ENCODE peak calls at places on chromosomes 11 and 22, in ten cellular contexts. One of them, this sample, is unnamed. For H3K9me3, the result is how much of the 10 kb centered on the place peaks cover.

GRCh38 chr11:68840661-68841653 is 759 bp downstream of the CPT1A start:
- DNase-seq in psoas muscle: peak
- DNase-seq in kidney: peak
- DNase-seq in CD4-positive, alpha-beta T cell: no peak
- DNase-seq in tibial artery: peak
- DNase-seq in AG04450: no peak
- DNase-seq in fibroblast of lung: peak
- DNase-seq in colonic mucosa: peak
- DNase-seq in heart left ventricle: peak
- DNase-seq in endodermal cell: peak
- DNase-seq in this sample: no peak

GRCh38 chr11:128405693-128406364 is 181.5 kb downstream of the ETS1 start:
- DNase-seq in psoas muscle: no peak
- DNase-seq in kidney: no peak
- DNase-seq in CD4-positive, alpha-beta T cell: no peak
- DNase-seq in tibial artery: no peak
- DNase-seq in AG04450: no peak
- DNase-seq in fibroblast of lung: no peak
- DNase-seq in colonic mucosa: no peak
- DNase-seq in heart left ventricle: no peak
- DNase-seq in endodermal cell: no peak
- DNase-seq in this sample: no peak

GRCh38 chr11:113313601-113314000 is 782 bp upstream of the TTC12 start:
- DNase-seq in psoas muscle: no peak
- DNase-seq in kidney: no peak
- DNase-seq in CD4-positive, alpha-beta T cell: no peak
- DNase-seq in tibial artery: no peak
- DNase-seq in AG04450: no peak
- DNase-seq in fibroblast of lung: no peak
- DNase-seq in colonic mucosa: no peak
- DNase-seq in heart left ventricle: no peak
- DNase-seq in endodermal cell: no peak
- DNase-seq in this sample: no peak

GRCh38 chr11:128421577-128421976 is 165.8 kb downstream of the ETS1 start:
- DNase-seq in psoas muscle: no peak
- DNase-seq in kidney: no peak
- DNase-seq in CD4-positive, alpha-beta T cell: no peak
- DNase-seq in tibial artery: no peak
- DNase-seq in AG04450: no peak
- DNase-seq in fibroblast of lung: peak
- DNase-seq in colonic mucosa: no peak
- DNase-seq in heart left ventricle: no peak
- DNase-seq in endodermal cell: no peak
- DNase-seq in this sample: no peak

GRCh38 chr11:12598330-12599256 is 75.6 kb upstream of the TEAD1 start:
- DNase-seq in psoas muscle: no peak
- DNase-seq in kidney: no peak
- DNase-seq in CD4-positive, alpha-beta T cell: no peak
- DNase-seq in tibial artery: peak
- DNase-seq in AG04450: no peak
- DNase-seq in fibroblast of lung: peak
- DNase-seq in colonic mucosa: no peak
- DNase-seq in heart left ventricle: no peak
- DNase-seq in endodermal cell: no peak
- DNase-seq in this sample: no peak

GRCh38 chr11:37560346-37560745 is 962.3 kb upstream of the RAG2 start:
- DNase-seq in psoas muscle: no peak
- DNase-seq in kidney: no peak
- DNase-seq in CD4-positive, alpha-beta T cell: no peak
- DNase-seq in tibial artery: no peak
- DNase-seq in AG04450: no peak
- DNase-seq in fibroblast of lung: no peak
- DNase-seq in colonic mucosa: no peak
- DNase-seq in heart left ventricle: no peak
- DNase-seq in endodermal cell: no peak
- DNase-seq in this sample: no peak

GRCh38 chr22:26548984-26549383 is 36.7 kb upstream of the TFIP11 start:
- DNase-seq in psoas muscle: no peak
- DNase-seq in kidney: no peak
- DNase-seq in CD4-positive, alpha-beta T cell: no peak
- DNase-seq in tibial artery: no peak
- DNase-seq in AG04450: no peak
- DNase-seq in fibroblast of lung: no peak
- DNase-seq in colonic mucosa: no peak
- DNase-seq in heart left ventricle: no peak
- DNase-seq in endodermal cell: no peak
- DNase-seq in this sample: no peak

GRCh38 chr11:77130763-77131513 is 2.9 kb downstream of the MYO7A start:
- DNase-seq in psoas muscle: peak
- DNase-seq in kidney: peak
- DNase-seq in CD4-positive, alpha-beta T cell: no peak
- DNase-seq in tibial artery: no peak
- DNase-seq in AG04450: no peak
- DNase-seq in fibroblast of lung: peak
- DNase-seq in colonic mucosa: no peak
- DNase-seq in heart left ventricle: peak
- DNase-seq in endodermal cell: no peak
- DNase-seq in this sample: no peak

GRCh38 chr22:29385748-29386147 is 2.6 kb downstream of the AP1B1 start:
- DNase-seq in psoas muscle: no peak
- DNase-seq in kidney: no peak
- DNase-seq in CD4-positive, alpha-beta T cell: no peak
- DNase-seq in tibial artery: peak
- DNase-seq in AG04450: no peak
- DNase-seq in fibroblast of lung: no peak
- DNase-seq in colonic mucosa: no peak
- DNase-seq in heart left ventricle: peak
- DNase-seq in endodermal cell: no peak
- DNase-seq in this sample: no peak

GRCh38 chr11:17391493-17392355 is 3.3 kb upstream of the KCNJ11 start:
- DNase-seq in psoas muscle: no peak
- DNase-seq in kidney: no peak
- DNase-seq in CD4-positive, alpha-beta T cell: no peak
- DNase-seq in tibial artery: no peak
- DNase-seq in AG04450: no peak
- DNase-seq in fibroblast of lung: no peak
- DNase-seq in colonic mucosa: no peak
- DNase-seq in heart left ventricle: no peak
- DNase-seq in endodermal cell: no peak
- DNase-seq in this sample: no peak

GRCh38 chr11:22162754-22163153 is 30.1 kb upstream of the ANO5 start:
- DNase-seq in psoas muscle: no peak
- DNase-seq in kidney: no peak
- DNase-seq in CD4-positive, alpha-beta T cell: no peak
- DNase-seq in tibial artery: no peak
- DNase-seq in AG04450: no peak
- DNase-seq in fibroblast of lung: no peak
- DNase-seq in colonic mucosa: no peak
- DNase-seq in heart left ventricle: no peak
- DNase-seq in endodermal cell: no peak
- DNase-seq in this sample: no peak

GRCh38 chr11:18239655-18240054 is 3.1 kb upstream of the SAA4 start:
- DNase-seq in psoas muscle: no peak
- DNase-seq in kidney: no peak
- DNase-seq in CD4-positive, alpha-beta T cell: no peak
- DNase-seq in tibial artery: no peak
- DNase-seq in AG04450: no peak
- DNase-seq in fibroblast of lung: no peak
- DNase-seq in colonic mucosa: no peak
- DNase-seq in heart left ventricle: no peak
- DNase-seq in endodermal cell: no peak
- DNase-seq in this sample: no peak

GRCh38 chr11:125226701-125227100 is 62.1 kb downstream of the PKNOX2 start:
- DNase-seq in psoas muscle: no peak
- DNase-seq in kidney: no peak
- DNase-seq in CD4-positive, alpha-beta T cell: no peak
- DNase-seq in tibial artery: no peak
- DNase-seq in AG04450: no peak
- DNase-seq in fibroblast of lung: no peak
- DNase-seq in colonic mucosa: no peak
- DNase-seq in heart left ventricle: no peak
- DNase-seq in endodermal cell: no peak
- DNase-seq in this sample: no peak

GRCh38 chr22:48642550-48642949 is 1185.1 kb downstream of the BRD1 start:
- DNase-seq in psoas muscle: no peak
- DNase-seq in kidney: no peak
- DNase-seq in CD4-positive, alpha-beta T cell: no peak
- DNase-seq in tibial artery: no peak
- DNase-seq in AG04450: no peak
- DNase-seq in fibroblast of lung: no peak
- DNase-seq in colonic mucosa: no peak
- DNase-seq in heart left ventricle: no peak
- DNase-seq in endodermal cell: no peak
- DNase-seq in this sample: no peak

GRCh38 chr22:48639896-48640732 is 1187.6 kb downstream of the BRD1 start:
- DNase-seq in psoas muscle: no peak
- DNase-seq in kidney: no peak
- DNase-seq in CD4-positive, alpha-beta T cell: no peak
- DNase-seq in tibial artery: no peak
- DNase-seq in AG04450: no peak
- DNase-seq in fibroblast of lung: no peak
- DNase-seq in colonic mucosa: no peak
- DNase-seq in heart left ventricle: no peak
- DNase-seq in endodermal cell: no peak
- DNase-seq in this sample: no peak

GRCh38 chr22:48639021-48639795 is 1188.5 kb downstream of the BRD1 start:
- DNase-seq in psoas muscle: no peak
- DNase-seq in kidney: no peak
- DNase-seq in CD4-positive, alpha-beta T cell: no peak
- DNase-seq in tibial artery: no peak
- DNase-seq in AG04450: no peak
- DNase-seq in fibroblast of lung: no peak
- DNase-seq in colonic mucosa: no peak
- DNase-seq in heart left ventricle: no peak
- DNase-seq in endodermal cell: no peak
- DNase-seq in this sample: no peak

GRCh38 chr22:48641906-48642475 is 1185.7 kb downstream of the BRD1 start:
- DNase-seq in psoas muscle: no peak
- DNase-seq in kidney: no peak
- DNase-seq in CD4-positive, alpha-beta T cell: no peak
- DNase-seq in tibial artery: no peak
- DNase-seq in AG04450: no peak
- DNase-seq in fibroblast of lung: no peak
- DNase-seq in colonic mucosa: no peak
- DNase-seq in heart left ventricle: no peak
- DNase-seq in endodermal cell: no peak
- DNase-seq in this sample: no peak

GRCh38 chr22:48640890-48641771 is 1186.5 kb downstream of the BRD1 start:
- DNase-seq in psoas muscle: no peak
- DNase-seq in kidney: no peak
- DNase-seq in CD4-positive, alpha-beta T cell: no peak
- DNase-seq in tibial artery: no peak
- DNase-seq in AG04450: no peak
- DNase-seq in fibroblast of lung: no peak
- DNase-seq in colonic mucosa: no peak
- DNase-seq in heart left ventricle: no peak
- DNase-seq in endodermal cell: no peak
- DNase-seq in this sample: no peak
- H3K9me3 ChIP-seq in psoas muscle: under half
- H3K9me3 ChIP-seq in kidney: under half
- H3K9me3 ChIP-seq in CD4-positive, alpha-beta T cell: under half
- H3K9me3 ChIP-seq in tibial artery: under half
- H3K9me3 ChIP-seq in AG04450: half or more
- H3K9me3 ChIP-seq in fibroblast of lung: under half
- H3K9me3 ChIP-seq in colonic mucosa: under half
- H3K9me3 ChIP-seq in heart left ventricle: under half
- H3K9me3 ChIP-seq in endodermal cell: under half
- H3K9me3 ChIP-seq in this sample: under half

GRCh38 chr22:24954114-24954463 is 1.6 kb downstream of the KIAA1671 start:
- DNase-seq in psoas muscle: no peak
- DNase-seq in kidney: no peak
- DNase-seq in CD4-positive, alpha-beta T cell: no peak
- DNase-seq in tibial artery: no peak
- DNase-seq in AG04450: no peak
- DNase-seq in fibroblast of lung: no peak
- DNase-seq in colonic mucosa: no peak
- DNase-seq in heart left ventricle: no peak
- DNase-seq in endodermal cell: peak
- DNase-seq in this sample: no peak
- TF ChIP-seq CTCF in psoas muscle: no peak
- TF ChIP-seq CTCF in kidney: no peak
- TF ChIP-seq CTCF in CD4-positive, alpha-beta T cell: no peak
- TF ChIP-seq CTCF in tibial artery: no peak
- TF ChIP-seq CTCF in AG04450: no peak
- TF ChIP-seq CTCF in fibroblast of lung: no peak
- TF ChIP-seq CTCF in colonic mucosa: no peak
- TF ChIP-seq CTCF in heart left ventricle: no peak
- TF ChIP-seq CTCF in endodermal cell: no peak
- TF ChIP-seq CTCF in this sample: no peak

DNA sequence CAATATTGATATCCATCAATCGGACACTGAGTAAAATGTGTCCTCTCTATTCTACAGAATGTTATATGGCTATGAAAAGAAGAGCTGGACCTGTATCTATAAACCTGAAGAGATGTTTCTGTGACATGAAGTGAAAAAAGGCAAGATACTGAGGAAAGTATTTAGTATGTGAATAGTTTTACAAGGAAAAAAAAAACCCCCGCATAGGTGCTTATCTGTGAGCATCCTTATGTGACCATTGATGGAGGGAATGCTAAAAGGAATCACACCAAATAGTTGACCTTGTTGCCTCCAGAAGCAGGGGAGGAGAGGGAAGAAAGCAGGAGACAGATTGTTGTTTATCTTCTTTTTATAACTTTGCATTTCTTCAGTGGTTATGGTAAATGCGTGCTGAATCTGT is 661 bp upstream of the PRG2 start:
- DNase-seq in psoas muscle: no peak
- DNase-seq in kidney: no peak
- DNase-seq in CD4-positive, alpha-beta T cell: no peak
- DNase-seq in tibial artery: no peak
- DNase-seq in AG04450: no peak
- DNase-seq in fibroblast of lung: no peak
- DNase-seq in colonic mucosa: no peak
- DNase-seq in heart left ventricle: no peak
- DNase-seq in endodermal cell: no peak
- DNase-seq in this sample: no peak
- H3K9me3 ChIP-seq in psoas muscle: under half
- H3K9me3 ChIP-seq in kidney: under half
- H3K9me3 ChIP-seq in CD4-positive, alpha-beta T cell: under half
- H3K9me3 ChIP-seq in tibial artery: under half
- H3K9me3 ChIP-seq in AG04450: under half
- H3K9me3 ChIP-seq in fibroblast of lung: under half
- H3K9me3 ChIP-seq in colonic mucosa: under half
- H3K9me3 ChIP-seq in heart left ventricle: under half
- H3K9me3 ChIP-seq in endodermal cell: under half
- H3K9me3 ChIP-seq in this sample: under half

DNA sequence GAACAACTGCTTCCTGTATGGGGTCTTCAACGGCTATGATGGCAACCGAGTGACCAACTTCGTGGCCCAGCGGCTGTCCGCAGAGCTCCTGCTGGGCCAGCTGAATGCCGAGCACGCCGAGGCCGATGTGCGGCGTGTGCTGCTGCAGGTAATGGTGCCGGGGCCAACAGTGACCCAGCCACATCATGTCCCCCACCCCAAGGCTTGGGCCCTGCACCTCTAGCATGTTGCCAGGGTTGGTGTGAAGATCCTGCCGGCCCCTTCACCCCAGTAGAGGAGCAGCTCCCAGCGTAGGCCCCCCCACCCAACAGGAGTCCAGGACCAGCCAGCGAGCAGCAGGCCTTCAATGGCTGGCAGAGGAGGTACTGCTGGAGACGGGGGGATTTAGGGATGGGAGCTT is 15.9 kb downstream of the TAB1 start:
- DNase-seq in psoas muscle: no peak
- DNase-seq in kidney: peak
- DNase-seq in CD4-positive, alpha-beta T cell: no peak
- DNase-seq in tibial artery: no peak
- DNase-seq in AG04450: no peak
- DNase-seq in fibroblast of lung: no peak
- DNase-seq in colonic mucosa: no peak
- DNase-seq in heart left ventricle: no peak
- DNase-seq in endodermal cell: no peak
- DNase-seq in this sample: no peak
- TF ChIP-seq CTCF in psoas muscle: no peak
- TF ChIP-seq CTCF in kidney: no peak
- TF ChIP-seq CTCF in CD4-positive, alpha-beta T cell: no peak
- TF ChIP-seq CTCF in tibial artery: no peak
- TF ChIP-seq CTCF in AG04450: no peak
- TF ChIP-seq CTCF in fibroblast of lung: no peak
- TF ChIP-seq CTCF in colonic mucosa: no peak
- TF ChIP-seq CTCF in heart left ventricle: no peak
- TF ChIP-seq CTCF in endodermal cell: no peak
- TF ChIP-seq CTCF in this sample: no peak